ENCODE peak calls at places on chromosomes 7 and 10, in ten cellular contexts. S, U, A, P, E, Y, F, J, H and K are unnamed samples.

GRCh38 chr10:133082685-133083421 is 4.9 kb upstream of the ADGRA1 start:
- DNase-seq in Y (no peak), A (no peak), F (no peak), E (no peak), J (no peak), U (no peak), H (no peak), P (no peak), S (no peak), K (no peak)

GRCh38 chr10:105718207-105718995 is 1077.3 kb downstream of the SORCS3 start:
- DNase-seq in E (no peak), J (no peak), F (no peak), P (no peak), U (no peak), H (no peak), Y (no peak), A (no peak), S (no peak), K (no peak)

GRCh38 chr10:131899695-131900349 is 986 bp upstream of the PPP2R2D start:
- DNase-seq in F (peak; percentile 72), H (no peak), A (no peak), E (no peak), J (no peak), S (no peak), P (peak; percentile 5), Y (peak; percentile 42), U (no peak), K (no peak)

GRCh38 chr7:101608772-101609713 is 20.1 kb downstream of the MYL10 start:
- DNase-seq in U (peak; percentile 78), H (no peak), S (no peak), E (peak; percentile 37), Y (no peak), P (no peak), F (no peak), J (no peak), A (peak; percentile 92), K (no peak)

GRCh38 chr10:56624082-56624481 is 263.0 kb upstream of the ZWINT start:
- DNase-seq in U (no peak), Y (no peak), E (no peak), J (no peak), F (no peak), S (no peak), P (no peak), A (no peak), H (no peak), K (no peak)

GRCh38 chr10:63206997-63207952 is 74.1 kb downstream of the NRBF2 start:
- DNase-seq in H (no peak), U (peak; percentile 29), P (no peak), J (peak; percentile 21), A (no peak), F (no peak), E (no peak), Y (peak; percentile 88), S (no peak), K (peak; percentile 19)

GRCh38 chr7:155829796-155830470 is 17.7 kb upstream of the SHH start:
- DNase-seq in J (no peak), P (no peak), S (peak; percentile 43), E (peak; percentile 32), Y (no peak), A (no peak), H (no peak), F (no peak), U (no peak), K (no peak)

GRCh38 chr7:102195361-102195760 is 91.3 kb upstream of the SH2B2 start:
- DNase-seq in E (no peak), F (no peak), U (no peak), S (no peak), A (no peak), J (no peak), H (no peak), Y (no peak), P (no peak), K (no peak)

GRCh38 chr7:55965805-55966421 is 1.5 kb downstream of the NIPSNAP2 start:
- DNase-seq in Y (peak; percentile 12), H (no peak), J (no peak), E (peak; percentile 50), U (no peak), S (peak; percentile 78), F (no peak), A (peak; percentile 46), P (no peak), K (no peak)
- H3K4me3 ChIP-seq in Y (peak overlapping the region; percentile 96), H (no peak overlapping the region), J (no peak overlapping the region), E (peak overlapping the region; percentile 79), U (no peak overlapping the region), S (no peak overlapping the region), F (peak overlapping the region; percentile 69), A (no peak overlapping the region), P (no peak overlapping the region), K (no peak overlapping the region)

DNA sequence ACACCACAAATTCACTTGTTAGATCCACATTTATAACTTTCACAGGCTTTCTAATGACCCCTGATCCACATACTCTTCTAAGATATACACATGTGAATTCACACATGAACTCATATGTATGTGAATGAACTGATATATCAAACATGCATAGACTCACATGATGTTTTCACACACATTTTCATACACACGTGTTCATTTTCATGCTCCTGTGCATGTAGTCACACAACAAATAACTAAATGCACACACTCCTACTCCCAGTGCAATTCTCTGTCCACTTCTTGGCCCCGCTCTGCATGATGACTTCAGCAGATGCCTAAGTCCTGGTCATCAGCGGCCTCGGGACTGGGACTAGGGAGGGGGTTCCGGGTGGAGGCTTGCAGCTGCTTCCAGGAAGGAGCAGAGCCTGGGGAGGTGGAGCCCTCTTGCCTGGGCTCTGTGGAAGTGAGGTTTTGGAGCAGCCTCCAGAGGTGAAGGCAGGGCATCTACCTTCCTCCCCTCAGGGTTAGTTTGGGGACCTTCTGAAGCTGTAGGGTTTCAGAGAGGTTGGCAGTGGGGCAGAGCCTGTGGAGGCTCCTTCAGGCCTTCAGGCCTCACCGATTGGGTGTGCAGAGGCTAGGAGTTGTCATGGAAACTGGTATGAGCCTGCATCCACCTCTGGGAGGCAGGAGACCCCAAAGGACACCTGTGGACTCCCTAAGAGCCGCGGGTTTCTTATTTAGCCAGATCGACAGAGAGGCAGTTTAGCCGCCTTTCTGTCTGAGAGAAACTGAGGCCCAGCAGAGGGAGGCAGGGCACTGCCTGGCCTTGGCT is 1.8 kb downstream of the LZTS2 start:
- DNase-seq in J (peak; percentile 87), U (peak; percentile 79), Y (no peak), F (no peak), A (peak; percentile 81), P (no peak), E (peak; percentile 100), H (no peak), S (peak; percentile 79), K (no peak)
- H3K27ac ChIP-seq in J (peak overlapping the region; percentile 99), U (peak overlapping the region; percentile 74), Y (peak overlapping the region; percentile 98), F (no peak overlapping the region), A (peak overlapping the region; percentile 97), P (peak overlapping the region; percentile 67), E (peak overlapping the region; percentile 93), H (no peak overlapping the region), S (peak overlapping the region; percentile 88), K (no peak overlapping the region)

GRCh38 chr7:923108-924041 is 31.1 kb downstream of the ADAP1 start:
- DNase-seq in Y (peak; percentile 60), S (peak; percentile 82), E (peak; percentile 95), H (no peak), U (peak; percentile 94), J (peak; percentile 11), F (no peak), A (peak; percentile 34), P (peak; percentile 88), K (peak; percentile 97)

GRCh38 chr7:920351-921070 is 34.0 kb downstream of the ADAP1 start:
- DNase-seq in P (peak; percentile 1), Y (no peak), E (no peak), F (no peak), S (peak; percentile 39), A (peak; percentile 9), H (no peak), U (peak; percentile 75), J (peak; percentile 6), K (no peak)

GRCh38 chr7:921581-922333 is 32.7 kb downstream of the ADAP1 start:
- DNase-seq in J (peak; percentile 6), A (peak; percentile 9), P (peak; percentile 20), E (no peak), H (no peak), F (no peak), U (peak; percentile 69), Y (no peak), S (peak; percentile 41), K (no peak)

GRCh38 chr7:921071-921461 is 33.4 kb downstream of the ADAP1 start:
- DNase-seq in J (peak; percentile 4), P (peak; percentile 0), S (peak; percentile 39), A (peak; percentile 2), H (no peak), Y (no peak), U (no peak), F (no peak), E (no peak), K (no peak)

DNA sequence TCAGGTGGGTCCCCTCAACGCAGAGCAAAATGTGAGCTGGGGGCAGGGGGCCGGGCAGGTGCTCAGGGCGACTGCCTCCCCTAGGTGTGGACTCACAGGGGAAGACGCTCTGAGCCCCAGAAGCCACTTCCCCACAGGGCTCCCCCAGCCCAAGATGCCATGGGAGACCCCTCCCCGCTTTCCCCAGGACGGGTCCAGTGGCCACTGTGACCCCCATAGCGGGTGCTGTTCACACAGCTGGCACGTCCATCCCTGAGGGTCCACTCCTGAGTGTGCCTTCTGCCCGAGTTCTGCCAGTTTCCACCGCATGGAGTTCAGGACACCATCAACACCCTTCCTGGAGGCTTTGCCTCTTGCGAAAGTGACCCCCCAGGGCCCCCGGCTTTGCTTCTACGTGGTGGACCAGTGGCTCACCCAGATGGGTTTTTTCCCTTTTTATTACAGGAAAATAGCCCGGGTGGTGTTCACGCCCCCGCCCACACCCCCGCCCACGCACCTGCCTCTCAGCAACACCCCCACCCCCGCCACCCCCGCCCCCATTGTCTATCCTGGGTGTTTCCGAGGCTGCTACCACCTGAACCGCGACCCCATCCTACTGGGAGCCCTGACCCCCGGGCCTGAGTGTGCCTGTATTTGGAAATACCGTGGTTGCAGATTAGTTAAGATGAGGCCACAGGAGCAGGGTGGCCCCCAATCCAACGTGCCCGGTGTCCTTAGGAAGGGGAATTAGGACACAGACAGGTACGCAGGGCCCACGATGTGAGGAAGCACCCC is 32.0 kb downstream of the ADAP1 start:
- DNase-seq in F (no peak), U (no peak), S (peak; percentile 51), P (peak; percentile 58), A (peak; percentile 9), Y (no peak), E (no peak), J (peak; percentile 6), H (no peak), K (no peak)
- H3K4me3 ChIP-seq in F (no peak overlapping the region), U (peak overlapping the region; percentile 15), S (no peak overlapping the region), P (peak overlapping the region; percentile 81), A (no peak overlapping the region), Y (no peak overlapping the region), E (no peak overlapping the region), J (no peak overlapping the region), H (no peak overlapping the region), K (peak overlapping the region; percentile 16)

DNA sequence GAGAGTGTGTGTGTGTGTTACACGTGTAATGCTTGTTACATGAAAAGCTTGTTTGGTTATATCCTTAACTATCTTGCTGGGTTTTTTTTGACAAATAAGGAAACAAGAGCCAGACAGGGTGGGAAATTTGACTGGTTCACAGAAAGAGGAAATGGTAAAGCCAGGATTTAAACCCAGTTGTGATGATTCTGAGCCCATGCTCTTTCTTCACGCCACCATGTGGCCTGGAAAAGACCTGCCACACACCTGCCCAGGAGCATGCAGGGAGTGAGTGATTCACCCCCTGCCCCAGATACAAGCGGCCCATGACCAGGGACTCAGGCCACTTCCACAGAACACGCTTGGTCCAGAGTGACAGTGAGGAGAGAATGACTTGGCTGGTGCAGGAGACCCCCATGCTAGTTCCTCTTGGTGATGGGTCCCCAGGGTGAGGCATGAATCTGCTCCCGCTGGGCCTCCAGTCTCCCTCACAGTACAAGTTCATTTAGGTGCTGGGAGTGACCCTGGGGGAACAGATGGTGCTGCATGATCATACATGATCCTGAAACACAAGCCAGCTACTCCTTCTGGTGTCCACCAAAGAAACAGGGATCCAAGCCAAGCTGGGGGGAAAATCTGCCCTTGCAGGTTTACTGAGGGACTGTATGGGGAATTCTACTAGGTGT is 21.0 kb upstream of the EIF5AL1 start:
- DNase-seq in Y (no peak), A (no peak), J (no peak), H (no peak), U (no peak), P (no peak), E (no peak), S (no peak), F (no peak), K (peak; percentile 48)
- H3K27ac ChIP-seq in Y (no peak overlapping the region), A (no peak overlapping the region), J (no peak overlapping the region), H (no peak overlapping the region), U (no peak overlapping the region), P (no peak overlapping the region), E (no peak overlapping the region), S (no peak overlapping the region), F (no peak overlapping the region), K (no peak overlapping the region)